ENCODE peak calls at places on chromosomes 5 and 9, in seven cellular contexts. H is gastrocnemius medialis, O is heart left ventricle, I is ovary, Q is GM12878, L is esophagus squamous epithelium, K is K562. S is an unnamed sample.

GRCh38 chr5:108739376-108739775 is 8.3 kb upstream of the FER start:
- DNase-seq in K (no peak), O (no peak), Q (no peak), L (no peak), I (no peak), H (no peak), S (no peak)

GRCh38 chr5:125660231-125660895 is 762.8 kb upstream of the GRAMD2B start:
- DNase-seq in H (no peak), Q (no peak), L (no peak), I (no peak), K (no peak), O (no peak), S (no peak)

GRCh38 chr9:123999668-124000067 is 11.9 kb upstream of the LHX2 start:
- DNase-seq in O (no peak), I (no peak), K (no peak), L (no peak), H (no peak), Q (no peak), S (no peak)

GRCh38 chr5:82159014-82159413 is 119.1 kb downstream of the RPS23 start:
- DNase-seq in O (no peak), I (no peak), Q (no peak), H (no peak), K (no peak), L (no peak), S (no peak)

GRCh38 chr9:112969730-112970129 is 42.3 kb downstream of the ZNF883 start:
- DNase-seq in I (no peak), O (no peak), L (no peak), Q (no peak), H (no peak), K (no peak), S (no peak)

GRCh38 chr5:139473565-139473964 is 2.8 kb downstream of the SMIM33 start:
- DNase-seq in K (peak; percentile 22), O (peak; percentile 25), H (no peak), L (no peak), Q (no peak), I (no peak), S (no peak)

GRCh38 chr5:112116372-112116771 is 302.7 kb downstream of the EPB41L4A start:
- DNase-seq in Q (peak; percentile 66), H (no peak), I (no peak), K (no peak), O (no peak), L (no peak), S (no peak)

GRCh38 chr9:130759738-130760137 is 66.2 kb downstream of the EXOSC2 start:
- DNase-seq in O (no peak), Q (no peak), L (no peak), H (no peak), I (no peak), K (no peak), S (no peak)

GRCh38 chr5:61401726-61402125 is 69.7 kb downstream of the ZSWIM6 start:
- DNase-seq in H (no peak), K (no peak), O (no peak), I (no peak), Q (no peak), L (no peak), S (no peak)

GRCh38 chr5:81427566-81427965 is 33.6 kb upstream of the ACOT12 start:
- DNase-seq in K (no peak), L (no peak), O (no peak), H (no peak), Q (no peak), I (no peak), S (no peak)

GRCh38 chr9:69877852-69878507 is 57.4 kb downstream of the CFAP95 start:
- DNase-seq in H (no peak), L (no peak), O (no peak), I (no peak), K (no peak), Q (no peak), S (no peak)

GRCh38 chr5:32182463-32183081 is 8.5 kb upstream of the GOLPH3 start:
- DNase-seq in L (no peak), O (no peak), H (no peak), K (no peak), I (no peak), Q (peak; percentile 37), S (no peak)

GRCh38 chr5:158553195-158553945 is 546.3 kb downstream of the EBF1 start:
- DNase-seq in I (no peak), K (no peak), Q (no peak), H (peak; percentile 28), O (peak; percentile 30), L (no peak), S (no peak)

GRCh38 chr5:52007230-52007858 is 624.1 kb downstream of the ISL1 start:
- DNase-seq in O (no peak), H (no peak), L (no peak), K (no peak), I (no peak), Q (no peak), S (no peak)

GRCh38 chr9:88387733-88388202 is 476 bp upstream of the SPIN1 start:
- DNase-seq in O (peak; percentile 42), Q (no peak), K (no peak), I (peak; percentile 74), L (no peak), H (no peak), S (peak; percentile 47)

DNA sequence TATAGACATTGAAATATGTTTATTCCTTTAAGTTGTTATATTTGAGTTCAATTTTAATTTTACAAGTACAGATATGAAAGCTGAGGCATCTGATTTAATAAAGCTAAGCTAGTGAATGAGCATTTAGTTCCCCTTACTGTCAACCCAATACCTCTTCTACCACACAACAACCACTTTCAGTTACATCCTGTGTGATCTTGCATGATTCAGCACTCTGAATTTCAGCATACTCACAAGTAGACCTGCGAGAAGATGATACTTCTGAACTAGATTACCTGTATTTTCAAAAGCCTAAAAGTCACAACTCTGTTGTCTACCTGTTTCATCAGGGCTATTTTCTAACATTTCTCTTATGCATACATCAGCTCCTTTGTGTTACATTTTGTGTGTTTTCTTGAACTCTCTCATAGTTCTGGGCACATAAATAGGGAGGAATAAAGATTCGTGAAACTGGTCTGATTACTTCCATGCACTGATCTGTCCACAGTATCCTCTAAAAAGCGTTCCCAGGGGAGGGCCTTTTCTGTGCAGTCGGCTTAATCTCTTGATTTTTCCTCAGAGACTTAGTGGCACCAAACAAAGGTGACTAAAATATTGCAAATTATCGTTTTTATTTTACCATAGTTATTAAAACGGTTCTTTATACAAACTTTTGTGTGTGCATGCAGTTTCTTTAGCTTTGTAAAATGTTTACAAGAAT is 2025.5 kb upstream of the NUDT12 start:
- DNase-seq in H (no peak), I (no peak), K (no peak), L (no peak), O (no peak), Q (no peak), S (no peak)
- H3K4me3 ChIP-seq in H (no peak overlapping the region), I (no peak overlapping the region), K (no peak overlapping the region), L (no peak overlapping the region), O (no peak overlapping the region), Q (no peak overlapping the region), S (no peak overlapping the region)

DNA sequence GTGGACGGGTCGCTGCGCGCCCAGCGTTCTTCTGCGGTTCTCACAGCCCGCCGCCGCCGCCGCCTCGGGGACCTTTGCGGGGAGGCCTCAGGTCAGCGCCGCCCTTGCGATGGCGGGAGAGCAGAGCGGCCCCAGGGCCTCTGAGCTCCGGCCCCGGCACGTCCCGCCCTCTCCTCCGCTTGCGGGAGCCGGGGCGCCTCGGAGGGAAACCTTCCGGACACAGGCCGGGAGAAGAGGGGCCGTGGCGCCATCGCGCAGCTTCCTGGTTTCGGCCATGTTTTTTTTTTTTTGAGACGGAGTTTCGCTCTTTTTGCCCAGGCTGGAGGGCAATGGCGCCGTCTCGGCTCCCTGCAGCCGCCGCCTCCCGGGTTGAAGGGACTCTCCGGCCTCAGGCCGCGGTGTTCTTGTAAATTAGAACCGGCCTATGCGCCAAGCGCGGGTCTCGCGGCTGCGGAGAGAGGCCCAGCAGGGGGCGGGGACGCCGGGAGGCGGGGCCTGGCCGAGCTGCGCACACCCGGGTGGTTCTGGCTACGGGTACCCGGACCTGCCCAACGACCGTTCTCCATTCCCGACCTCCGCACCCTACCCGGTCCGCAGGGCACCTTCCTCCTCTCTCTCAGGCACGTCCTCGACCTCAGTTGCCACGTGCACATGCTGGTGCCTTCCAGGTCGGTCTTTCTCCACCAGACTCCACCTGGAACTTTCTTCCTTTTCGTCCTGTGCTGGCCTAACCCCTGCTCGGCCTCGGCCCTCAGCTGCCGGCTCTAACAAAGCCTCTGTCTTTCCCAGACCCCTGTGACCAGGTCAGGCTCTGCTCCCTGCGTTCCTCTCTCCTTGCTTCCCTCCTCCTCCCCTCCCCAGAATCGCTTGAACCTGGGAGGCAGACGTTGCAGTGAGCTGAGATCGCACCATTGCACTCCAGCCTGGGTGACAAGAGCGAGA is 28.8 kb upstream of the MGAT1 start:
- DNase-seq in I (peak; percentile 92), Q (no peak), L (no peak), O (peak; percentile 93), H (peak; percentile 81), K (peak; percentile 94), S (peak; percentile 73)
- TF ChIP-seq POLR2A in I (peak; percentile 79), Q (peak; percentile 67), L (peak; percentile 16), O (peak; percentile 45), H (peak; percentile 82), K (peak; percentile 86), S (peak; percentile 79)

DNA sequence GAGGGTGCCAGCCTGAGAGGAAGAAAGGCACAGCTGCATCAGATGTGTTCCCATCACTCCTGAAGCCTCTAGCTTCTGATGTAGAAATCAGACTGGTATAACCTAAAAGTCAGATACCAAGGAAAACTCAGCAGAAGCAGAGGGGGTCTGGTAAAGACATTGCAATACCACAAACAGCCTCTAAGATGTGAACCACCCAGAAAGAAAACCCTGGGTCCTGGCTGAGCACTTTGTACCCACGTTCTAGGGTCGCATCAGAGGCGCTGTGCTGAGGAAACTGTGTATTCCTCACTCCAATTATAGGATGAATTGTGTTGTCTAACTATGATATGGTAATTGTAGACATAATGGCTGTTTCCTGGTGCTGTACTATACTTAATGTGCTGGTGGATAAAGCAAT is 275.6 kb downstream of the IRX2 start:
- DNase-seq in K (peak; percentile 28), I (no peak), Q (no peak), L (no peak), H (no peak), O (no peak), S (no peak)
- H3K9me3 ChIP-seq in K (no peaks in the 10 kb centered on the region), I (no peaks in the 10 kb centered on the region), Q (no peaks in the 10 kb centered on the region), L (no peaks in the 10 kb centered on the region), H (no peaks in the 10 kb centered on the region), O (no peaks in the 10 kb centered on the region), S (no peaks in the 10 kb centered on the region)

GRCh38 chr9:36142510-36143161 is 6.1 kb downstream of the GLIPR2 start:
- DNase-seq in K (peak; percentile 71), I (no peak), O (no peak), L (no peak), Q (no peak), H (no peak), S (no peak)

GRCh38 chr9:36143242-36143641 is 6.7 kb downstream of the GLIPR2 start:
- DNase-seq in L (no peak), O (no peak), K (no peak), H (no peak), Q (no peak), I (no peak), S (no peak)

GRCh38 chr9:36141288-36141687 is 4.8 kb downstream of the GLIPR2 start:
- DNase-seq in K (no peak), Q (no peak), H (no peak), I (no peak), O (no peak), L (no peak), S (no peak)

GRCh38 chr9:36140086-36141084 is 3.9 kb downstream of the GLIPR2 start:
- DNase-seq in K (no peak), O (no peak), I (no peak), Q (no peak), H (no peak), L (no peak), S (no peak)

DNA sequence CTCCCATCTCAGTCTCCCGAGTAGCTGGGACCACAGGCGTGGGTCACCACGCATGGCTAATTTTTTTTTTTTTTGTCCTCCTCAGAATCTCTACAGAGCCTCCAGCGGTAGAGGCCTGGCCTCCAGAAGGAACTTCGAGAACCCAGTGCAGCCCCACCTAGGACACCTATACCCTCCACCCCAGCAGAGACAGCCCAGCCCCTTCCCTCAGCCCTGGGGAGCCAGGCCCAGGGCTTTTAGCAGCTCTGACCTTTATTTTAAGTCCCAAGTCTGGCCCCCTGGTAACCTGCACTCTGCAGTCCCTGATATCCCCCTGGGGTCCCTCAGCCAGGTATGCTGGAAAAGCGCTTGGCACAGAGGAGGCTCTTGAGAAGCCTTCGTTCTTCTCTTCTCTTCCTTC is 5.2 kb downstream of the GLIPR2 start:
- DNase-seq in I (no peak), H (no peak), Q (no peak), O (no peak), K (no peak), L (no peak), S (no peak)
- H3K4me3 ChIP-seq in I (no peak overlapping the region), H (no peak overlapping the region), Q (no peak overlapping the region), O (no peak overlapping the region), K (no peak overlapping the region), L (no peak overlapping the region), S (no peak overlapping the region)